ENCODE peak calls at places on chromosomes 11 and 22, in eight cellular contexts. One of them, this sample, is unnamed.

GRCh38 chr11:64036081-64037026 is 623 bp downstream of the FLRT1 start:
- DNase-seq in breast epithelium: no peak
- DNase-seq in choroid plexus epithelial cell: peak; percentile 40
- DNase-seq in body of pancreas: peak; percentile 12
- DNase-seq in BJ: no peak
- DNase-seq in astrocyte of the cerebellum: no peak
- DNase-seq in activated CD8-positive, alpha-beta T cell treated with anti-CD3 and anti-CD28 coated beads for 36 hours: peak; percentile 21
- DNase-seq in neural crest cell: no peak
- DNase-seq in this sample: no peak

GRCh38 chr22:23714596-23715588 is 24.1 kb downstream of the RGL4 start:
- DNase-seq in breast epithelium: peak; percentile 41
- DNase-seq in choroid plexus epithelial cell: no peak
- DNase-seq in body of pancreas: no peak
- DNase-seq in BJ: no peak
- DNase-seq in astrocyte of the cerebellum: no peak
- DNase-seq in activated CD8-positive, alpha-beta T cell treated with anti-CD3 and anti-CD28 coated beads for 36 hours: peak; percentile 36
- DNase-seq in neural crest cell: no peak
- DNase-seq in this sample: no peak

GRCh38 chr22:42676059-42676607 is 26.9 kb upstream of the CYB5R3 start:
- DNase-seq in breast epithelium: no peak
- DNase-seq in choroid plexus epithelial cell: no peak
- DNase-seq in body of pancreas: no peak
- DNase-seq in BJ: peak; percentile 65
- DNase-seq in astrocyte of the cerebellum: no peak
- DNase-seq in activated CD8-positive, alpha-beta T cell treated with anti-CD3 and anti-CD28 coated beads for 36 hours: no peak
- DNase-seq in neural crest cell: no peak
- DNase-seq in this sample: no peak

GRCh38 chr22:41522813-41523212 is 21.5 kb downstream of the POLR3H start:
- DNase-seq in breast epithelium: no peak
- DNase-seq in choroid plexus epithelial cell: no peak
- DNase-seq in body of pancreas: no peak
- DNase-seq in BJ: no peak
- DNase-seq in astrocyte of the cerebellum: no peak
- DNase-seq in activated CD8-positive, alpha-beta T cell treated with anti-CD3 and anti-CD28 coated beads for 36 hours: no peak
- DNase-seq in neural crest cell: no peak
- DNase-seq in this sample: no peak

GRCh38 chr22:26977741-26978140 is 320.4 kb downstream of the MIAT start:
- DNase-seq in breast epithelium: no peak
- DNase-seq in choroid plexus epithelial cell: no peak
- DNase-seq in body of pancreas: no peak
- DNase-seq in BJ: no peak
- DNase-seq in astrocyte of the cerebellum: no peak
- DNase-seq in activated CD8-positive, alpha-beta T cell treated with anti-CD3 and anti-CD28 coated beads for 36 hours: no peak
- DNase-seq in neural crest cell: no peak
- DNase-seq in this sample: no peak

GRCh38 chr11:5266609-5267008 is 3.1 kb downstream of the HBE1 start:
- DNase-seq in breast epithelium: no peak
- DNase-seq in choroid plexus epithelial cell: no peak
- DNase-seq in body of pancreas: no peak
- DNase-seq in BJ: no peak
- DNase-seq in astrocyte of the cerebellum: no peak
- DNase-seq in activated CD8-positive, alpha-beta T cell treated with anti-CD3 and anti-CD28 coated beads for 36 hours: no peak
- DNase-seq in neural crest cell: no peak
- DNase-seq in this sample: no peak

GRCh38 chr11:21811572-21811971 is 381.3 kb upstream of the ANO5 start:
- DNase-seq in breast epithelium: no peak
- DNase-seq in choroid plexus epithelial cell: no peak
- DNase-seq in body of pancreas: no peak
- DNase-seq in BJ: no peak
- DNase-seq in astrocyte of the cerebellum: no peak
- DNase-seq in activated CD8-positive, alpha-beta T cell treated with anti-CD3 and anti-CD28 coated beads for 36 hours: no peak
- DNase-seq in neural crest cell: no peak
- DNase-seq in this sample: no peak

GRCh38 chr11:126336646-126337045 is 18.8 kb upstream of the ST3GAL4 start:
- DNase-seq in breast epithelium: peak; percentile 17
- DNase-seq in choroid plexus epithelial cell: peak; percentile 39
- DNase-seq in body of pancreas: no peak
- DNase-seq in BJ: no peak
- DNase-seq in astrocyte of the cerebellum: no peak
- DNase-seq in activated CD8-positive, alpha-beta T cell treated with anti-CD3 and anti-CD28 coated beads for 36 hours: no peak
- DNase-seq in neural crest cell: no peak
- DNase-seq in this sample: no peak

GRCh38 chr11:61860054-61860903 is 31.1 kb downstream of the FADS3 start:
- DNase-seq in breast epithelium: no peak
- DNase-seq in choroid plexus epithelial cell: peak; percentile 64
- DNase-seq in body of pancreas: peak; percentile 88
- DNase-seq in BJ: no peak
- DNase-seq in astrocyte of the cerebellum: peak; percentile 28
- DNase-seq in activated CD8-positive, alpha-beta T cell treated with anti-CD3 and anti-CD28 coated beads for 36 hours: no peak
- DNase-seq in neural crest cell: no peak
- DNase-seq in this sample: no peak

GRCh38 chr11:12215192-12215591 is 104.8 kb downstream of the MICAL2 start:
- DNase-seq in breast epithelium: no peak
- DNase-seq in choroid plexus epithelial cell: no peak
- DNase-seq in body of pancreas: no peak
- DNase-seq in BJ: no peak
- DNase-seq in astrocyte of the cerebellum: no peak
- DNase-seq in activated CD8-positive, alpha-beta T cell treated with anti-CD3 and anti-CD28 coated beads for 36 hours: no peak
- DNase-seq in neural crest cell: no peak
- DNase-seq in this sample: no peak

GRCh38 chr11:46286789-46287188 is 9.3 kb downstream of the CREB3L1 start:
- DNase-seq in breast epithelium: no peak
- DNase-seq in choroid plexus epithelial cell: no peak
- DNase-seq in body of pancreas: no peak
- DNase-seq in BJ: no peak
- DNase-seq in astrocyte of the cerebellum: no peak
- DNase-seq in activated CD8-positive, alpha-beta T cell treated with anti-CD3 and anti-CD28 coated beads for 36 hours: no peak
- DNase-seq in neural crest cell: no peak
- DNase-seq in this sample: no peak

GRCh38 chr22:19871845-19872778 is 17.4 kb upstream of the GNB1L start:
- DNase-seq in breast epithelium: peak; percentile 36
- DNase-seq in choroid plexus epithelial cell: no peak
- DNase-seq in body of pancreas: peak; percentile 1
- DNase-seq in BJ: no peak
- DNase-seq in astrocyte of the cerebellum: no peak
- DNase-seq in activated CD8-positive, alpha-beta T cell treated with anti-CD3 and anti-CD28 coated beads for 36 hours: peak; percentile 0
- DNase-seq in neural crest cell: no peak
- DNase-seq in this sample: no peak

GRCh38 chr11:102111011-102111786 is 952 bp downstream of the YAP1 start:
- DNase-seq in breast epithelium: peak; percentile 82
- DNase-seq in choroid plexus epithelial cell: peak; percentile 92
- DNase-seq in body of pancreas: peak; percentile 77
- DNase-seq in BJ: no peak
- DNase-seq in astrocyte of the cerebellum: peak; percentile 74
- DNase-seq in activated CD8-positive, alpha-beta T cell treated with anti-CD3 and anti-CD28 coated beads for 36 hours: peak; percentile 15
- DNase-seq in neural crest cell: peak; percentile 86
- DNase-seq in this sample: no peak

DNA sequence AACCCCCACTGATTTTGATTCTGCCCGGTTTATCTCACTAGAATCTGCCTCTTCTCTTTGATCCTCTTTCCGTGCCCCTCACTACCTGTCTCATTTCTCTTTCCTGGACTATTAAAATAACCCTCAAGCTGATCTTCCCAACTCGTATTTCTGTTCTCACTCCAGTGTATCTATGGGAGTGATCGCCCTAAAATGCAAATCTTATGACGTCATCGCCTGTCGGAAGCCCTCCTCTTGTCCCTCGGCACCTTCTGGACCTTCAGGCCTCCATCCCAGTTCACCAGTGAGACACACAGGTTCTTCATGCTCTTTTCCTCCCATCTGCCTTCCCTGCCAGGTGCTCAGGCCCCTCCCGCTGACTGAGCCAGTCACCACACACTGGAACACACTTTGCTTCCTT is 234.5 kb upstream of the TBCEL start:
- DNase-seq in breast epithelium: no peak
- DNase-seq in choroid plexus epithelial cell: no peak
- DNase-seq in body of pancreas: no peak
- DNase-seq in BJ: no peak
- DNase-seq in astrocyte of the cerebellum: no peak
- DNase-seq in activated CD8-positive, alpha-beta T cell treated with anti-CD3 and anti-CD28 coated beads for 36 hours: no peak
- DNase-seq in neural crest cell: no peak
- DNase-seq in this sample: no peak
- TF ChIP-seq CTCF in breast epithelium: no peak
- TF ChIP-seq CTCF in choroid plexus epithelial cell: no peak
- TF ChIP-seq CTCF in body of pancreas: no peak
- TF ChIP-seq CTCF in BJ: no peak
- TF ChIP-seq CTCF in astrocyte of the cerebellum: no peak
- TF ChIP-seq CTCF in activated CD8-positive, alpha-beta T cell treated with anti-CD3 and anti-CD28 coated beads for 36 hours: no peak
- TF ChIP-seq CTCF in neural crest cell: no peak
- TF ChIP-seq CTCF in this sample: no peak

DNA sequence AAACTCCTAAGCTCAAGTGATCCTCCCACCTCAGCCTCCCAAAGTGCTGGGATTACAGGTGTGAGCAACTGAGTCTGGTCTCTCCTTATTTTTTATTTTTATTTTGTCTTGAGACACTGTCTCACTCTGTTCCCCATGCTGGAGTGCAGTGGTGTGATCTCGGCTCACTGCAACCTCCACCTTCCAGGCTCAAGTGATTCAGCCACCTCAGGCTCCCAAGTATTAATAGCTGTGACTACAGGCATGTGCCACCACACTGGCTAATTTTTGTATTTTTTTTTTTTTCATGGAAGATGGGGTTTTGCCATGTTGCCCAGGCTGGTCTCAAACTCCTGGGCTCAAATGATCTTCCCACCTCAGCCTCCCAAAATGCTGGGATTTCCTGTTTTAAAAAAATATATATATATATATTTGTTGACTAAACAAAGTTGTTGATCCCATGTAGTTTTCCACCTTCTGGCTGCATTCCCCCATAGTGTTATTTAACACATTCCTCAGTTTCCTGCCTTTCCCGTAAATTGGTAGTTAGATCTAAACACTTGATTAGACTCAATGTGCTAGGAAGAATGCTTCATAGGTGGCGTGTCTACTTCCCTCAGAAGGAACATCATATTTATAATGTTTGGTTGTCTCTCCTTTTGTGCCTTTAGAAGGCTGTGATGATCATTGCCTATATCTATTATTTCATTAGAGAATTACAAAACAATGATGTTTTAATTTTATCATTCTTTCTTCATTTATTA is 38.8 kb downstream of the LRRC32 start:
- DNase-seq in breast epithelium: no peak
- DNase-seq in choroid plexus epithelial cell: no peak
- DNase-seq in body of pancreas: no peak
- DNase-seq in BJ: no peak
- DNase-seq in astrocyte of the cerebellum: no peak
- DNase-seq in activated CD8-positive, alpha-beta T cell treated with anti-CD3 and anti-CD28 coated beads for 36 hours: no peak
- DNase-seq in neural crest cell: no peak
- DNase-seq in this sample: no peak
- TF ChIP-seq CTCF in breast epithelium: no peak
- TF ChIP-seq CTCF in choroid plexus epithelial cell: no peak
- TF ChIP-seq CTCF in body of pancreas: no peak
- TF ChIP-seq CTCF in BJ: no peak
- TF ChIP-seq CTCF in astrocyte of the cerebellum: no peak
- TF ChIP-seq CTCF in activated CD8-positive, alpha-beta T cell treated with anti-CD3 and anti-CD28 coated beads for 36 hours: no peak
- TF ChIP-seq CTCF in neural crest cell: no peak
- TF ChIP-seq CTCF in this sample: no peak

DNA sequence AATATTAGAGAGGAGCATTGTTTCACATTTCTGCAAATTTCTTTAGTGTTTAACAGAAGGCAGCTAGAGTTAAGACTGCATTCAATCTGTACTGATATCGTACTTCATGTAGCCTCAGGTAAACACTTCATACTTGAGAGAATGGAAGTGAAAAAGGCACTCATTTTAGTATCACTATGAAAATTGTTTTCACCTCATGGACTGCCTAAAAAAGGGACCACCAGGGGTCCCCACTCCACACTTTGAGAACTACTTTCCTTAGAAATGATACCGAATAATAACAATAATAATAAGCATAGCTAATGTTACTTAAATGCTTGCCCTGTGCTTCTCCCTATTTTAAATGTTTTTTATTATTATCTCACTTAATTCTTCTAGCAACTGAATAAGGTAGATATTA is 95.1 kb downstream of the BLID start:
- DNase-seq in breast epithelium: no peak
- DNase-seq in choroid plexus epithelial cell: peak; percentile 61
- DNase-seq in body of pancreas: no peak
- DNase-seq in BJ: no peak
- DNase-seq in astrocyte of the cerebellum: no peak
- DNase-seq in activated CD8-positive, alpha-beta T cell treated with anti-CD3 and anti-CD28 coated beads for 36 hours: no peak
- DNase-seq in neural crest cell: no peak
- DNase-seq in this sample: no peak
- TF ChIP-seq CTCF in breast epithelium: no peak
- TF ChIP-seq CTCF in choroid plexus epithelial cell: peak; percentile 72
- TF ChIP-seq CTCF in body of pancreas: no peak
- TF ChIP-seq CTCF in BJ: peak; percentile 47
- TF ChIP-seq CTCF in astrocyte of the cerebellum: peak; percentile 59
- TF ChIP-seq CTCF in activated CD8-positive, alpha-beta T cell treated with anti-CD3 and anti-CD28 coated beads for 36 hours: no peak
- TF ChIP-seq CTCF in neural crest cell: peak; percentile 60
- TF ChIP-seq CTCF in this sample: no peak

GRCh38 chr11:113477321-113477720 is 2.1 kb upstream of the DRD2 start:
- DNase-seq in breast epithelium: no peak
- DNase-seq in choroid plexus epithelial cell: peak; percentile 4
- DNase-seq in body of pancreas: no peak
- DNase-seq in BJ: no peak
- DNase-seq in astrocyte of the cerebellum: no peak
- DNase-seq in activated CD8-positive, alpha-beta T cell treated with anti-CD3 and anti-CD28 coated beads for 36 hours: no peak
- DNase-seq in neural crest cell: no peak
- DNase-seq in this sample: no peak
- TF ChIP-seq CTCF in breast epithelium: no peak
- TF ChIP-seq CTCF in choroid plexus epithelial cell: no peak
- TF ChIP-seq CTCF in body of pancreas: no peak
- TF ChIP-seq CTCF in BJ: no peak
- TF ChIP-seq CTCF in astrocyte of the cerebellum: no peak
- TF ChIP-seq CTCF in activated CD8-positive, alpha-beta T cell treated with anti-CD3 and anti-CD28 coated beads for 36 hours: no peak
- TF ChIP-seq CTCF in neural crest cell: no peak
- TF ChIP-seq CTCF in this sample: no peak

GRCh38 chr11:60852639-60853468 is 2.9 kb downstream of the PTGDR2 start:
- DNase-seq in breast epithelium: no peak
- DNase-seq in choroid plexus epithelial cell: no peak
- DNase-seq in body of pancreas: peak; percentile 39
- DNase-seq in BJ: no peak
- DNase-seq in astrocyte of the cerebellum: no peak
- DNase-seq in activated CD8-positive, alpha-beta T cell treated with anti-CD3 and anti-CD28 coated beads for 36 hours: no peak
- DNase-seq in neural crest cell: no peak
- DNase-seq in this sample: no peak

GRCh38 chr11:60855726-60856633 is at the start of gene PTGDR2:
- DNase-seq in breast epithelium: no peak
- DNase-seq in choroid plexus epithelial cell: no peak
- DNase-seq in body of pancreas: no peak
- DNase-seq in BJ: no peak
- DNase-seq in astrocyte of the cerebellum: no peak
- DNase-seq in activated CD8-positive, alpha-beta T cell treated with anti-CD3 and anti-CD28 coated beads for 36 hours: no peak
- DNase-seq in neural crest cell: no peak
- DNase-seq in this sample: no peak

GRCh38 chr11:60853469-60853950 is 2.2 kb downstream of the PTGDR2 start:
- DNase-seq in breast epithelium: no peak
- DNase-seq in choroid plexus epithelial cell: no peak
- DNase-seq in body of pancreas: no peak
- DNase-seq in BJ: no peak
- DNase-seq in astrocyte of the cerebellum: no peak
- DNase-seq in activated CD8-positive, alpha-beta T cell treated with anti-CD3 and anti-CD28 coated beads for 36 hours: no peak
- DNase-seq in neural crest cell: no peak
- DNase-seq in this sample: no peak

GRCh38 chr11:60854140-60854846 is 1.5 kb downstream of the PTGDR2 start:
- DNase-seq in breast epithelium: no peak
- DNase-seq in choroid plexus epithelial cell: no peak
- DNase-seq in body of pancreas: no peak
- DNase-seq in BJ: no peak
- DNase-seq in astrocyte of the cerebellum: no peak
- DNase-seq in activated CD8-positive, alpha-beta T cell treated with anti-CD3 and anti-CD28 coated beads for 36 hours: no peak
- DNase-seq in neural crest cell: no peak
- DNase-seq in this sample: no peak

GRCh38 chr11:60854847-60855725 is 664 bp downstream of the PTGDR2 start:
- DNase-seq in breast epithelium: no peak
- DNase-seq in choroid plexus epithelial cell: no peak
- DNase-seq in body of pancreas: no peak
- DNase-seq in BJ: no peak
- DNase-seq in astrocyte of the cerebellum: no peak
- DNase-seq in activated CD8-positive, alpha-beta T cell treated with anti-CD3 and anti-CD28 coated beads for 36 hours: no peak
- DNase-seq in neural crest cell: no peak
- DNase-seq in this sample: no peak
- TF ChIP-seq CTCF in breast epithelium: no peak
- TF ChIP-seq CTCF in choroid plexus epithelial cell: no peak
- TF ChIP-seq CTCF in body of pancreas: no peak
- TF ChIP-seq CTCF in BJ: no peak
- TF ChIP-seq CTCF in astrocyte of the cerebellum: no peak
- TF ChIP-seq CTCF in activated CD8-positive, alpha-beta T cell treated with anti-CD3 and anti-CD28 coated beads for 36 hours: no peak
- TF ChIP-seq CTCF in neural crest cell: no peak
- TF ChIP-seq CTCF in this sample: no peak